ENCODE peak calls at places on chromosomes 16 and 17, in four cellular contexts. Q, G, A and P are unnamed samples.

GRCh38 chr16:22948058-22948602 is 134.2 kb downstream of the HS3ST2 start:
- ATAC-seq in Q (peak; percentile 45), G (peak; percentile 35), A (no peak), P (no peak)

GRCh38 chr16:8663192-8664089 is 11.0 kb upstream of the ABAT start:
- ATAC-seq in Q (no peak), G (no peak), A (no peak), P (no peak)

GRCh38 chr17:44794699-44795413 is 35.2 kb downstream of the GJC1 start:
- ATAC-seq in Q (no peak), G (peak; percentile 67), A (no peak), P (peak; percentile 65)

GRCh38 chr16:56263711-56264608 is 72.7 kb downstream of the GNAO1 start:
- ATAC-seq in Q (no peak), G (no peak), A (no peak), P (no peak)

GRCh38 chr16:22333457-22333994 is 36.3 kb downstream of the POLR3E start:
- ATAC-seq in Q (no peak), G (no peak), A (no peak), P (no peak)

GRCh38 chr17:38735161-38735997 is 5.2 kb downstream of the CISD3 start:
- ATAC-seq in Q (peak; percentile 18), G (no peak), A (peak; percentile 39), P (peak; percentile 17)

GRCh38 chr17:59435238-59435637 is 103.8 kb downstream of the YPEL2 start:
- ATAC-seq in Q (peak; percentile 81), G (peak; percentile 90), A (no peak), P (peak; percentile 78)

GRCh38 chr16:1152651-1153259 is at the start of gene CACNA1H:
- ATAC-seq in Q (peak; percentile 63), G (no peak), A (peak; percentile 76), P (no peak)

GRCh38 chr17:76485569-76485968 is 15.7 kb downstream of the RHBDF2 start:
- ATAC-seq in Q (no peak), G (no peak), A (no peak), P (no peak)

GRCh38 chr16:79542196-79542859 is 58.2 kb downstream of the MAF start:
- ATAC-seq in Q (no peak), G (no peak), A (no peak), P (no peak)

GRCh38 chr16:70418993-70419318 is 19.9 kb downstream of the ST3GAL2 start:
- ATAC-seq in Q (peak; percentile 20), G (no peak), A (no peak), P (no peak)

GRCh38 chr16:64823676-64824075 is 298.2 kb downstream of the CDH11 start:
- ATAC-seq in Q (no peak), G (no peak), A (no peak), P (no peak)

GRCh38 chr16:3135120-3135715 is 389 bp downstream of the ZNF213 start:
- ATAC-seq in Q (peak; percentile 3), G (no peak), A (peak; percentile 36), P (no peak)

GRCh38 chr17:72659811-72660210 is 432.7 kb downstream of the SLC39A11 start:
- ATAC-seq in Q (no peak), G (no peak), A (no peak), P (no peak)

GRCh38 chr17:68706351-68706750 is 105.2 kb upstream of the FAM20A start:
- ATAC-seq in Q (no peak), G (no peak), A (no peak), P (no peak)

GRCh38 chr17:14116263-14117024 is 47.1 kb downstream of the COX10 start:
- ATAC-seq in Q (no peak), G (no peak), A (no peak), P (no peak)

GRCh38 chr17:67433248-67433924 is 56.3 kb downstream of the PITPNC1 start:
- ATAC-seq in Q (no peak), G (peak; percentile 29), A (no peak), P (peak; percentile 67)

GRCh38 chr17:57459286-57459915 is 203.1 kb downstream of the MSI2 start:
- ATAC-seq in Q (peak; percentile 34), G (peak; percentile 62), A (no peak), P (peak; percentile 29)

GRCh38 chr17:39325528-39326240 is 75.7 kb downstream of the FBXL20 start:
- ATAC-seq in Q (no peak), G (no peak), A (no peak), P (no peak)

GRCh38 chr17:9549215-9549614 is 26.4 kb downstream of the STX8 start:
- ATAC-seq in Q (no peak), G (no peak), A (no peak), P (no peak)

GRCh38 chr17:49843774-49844350 is 4.0 kb downstream of the TAC4 start:
- ATAC-seq in Q (peak; percentile 42), G (no peak), A (peak; percentile 27), P (no peak)

GRCh38 chr16:84471316-84471715 is 33.1 kb downstream of the MEAK7 start:
- ATAC-seq in Q (no peak), G (no peak), A (no peak), P (no peak)

GRCh38 chr17:30956764-30957374 is 14.0 kb upstream of the RNF135 start:
- ATAC-seq in Q (no peak), G (no peak), A (no peak), P (no peak)

GRCh38 chr16:65783709-65784474 is 582.6 kb upstream of the CDH5 start:
- ATAC-seq in Q (no peak), G (no peak), A (no peak), P (no peak)

GRCh38 chr16:65117701-65118448 is 4.0 kb downstream of the CDH11 start:
- ATAC-seq in Q (no peak), G (peak; percentile 57), A (no peak), P (peak; percentile 77)

GRCh38 chr17:50731575-50732460 is 12.4 kb downstream of the LUC7L3 start:
- ATAC-seq in Q (peak; percentile 31), G (no peak), A (peak; percentile 28), P (no peak)

GRCh38 chr17:73814070-73814469 is 169.8 kb upstream of the SDK2 start:
- ATAC-seq in Q (no peak), G (no peak), A (peak; percentile 27), P (no peak)

GRCh38 chr17:7809086-7809790 is 24.8 kb upstream of the KDM6B start:
- ATAC-seq in Q (no peak), G (peak; percentile 84), A (no peak), P (peak; percentile 73)